ENCODE peak calls at places on chromosomes 6 and 20, in eight cellular contexts. One of them, this sample, is unnamed.

GRCh38 chr6:12163149-12163548 is 127.0 kb upstream of the EDN1 start:
- DNase-seq in NCI-H2171 treated with DMSO at 0.1 percent for 48 hours: no peak
- DNase-seq in EL: no peak
- DNase-seq in HTR-8/SVneo: no peak
- DNase-seq in CD8-positive, alpha-beta T cell: peak; percentile 29
- DNase-seq in testis: no peak
- DNase-seq in DMS53: no peak
- DNase-seq in SK-MEL-5: no peak
- DNase-seq in this sample: no peak

GRCh38 chr6:132190815-132191175 is 210.5 kb downstream of the MOXD1 start:
- DNase-seq in NCI-H2171 treated with DMSO at 0.1 percent for 48 hours: no peak
- DNase-seq in EL: peak; percentile 61
- DNase-seq in HTR-8/SVneo: no peak
- DNase-seq in CD8-positive, alpha-beta T cell: no peak
- DNase-seq in testis: no peak
- DNase-seq in DMS53: peak; percentile 25
- DNase-seq in SK-MEL-5: peak; percentile 12
- DNase-seq in this sample: no peak

GRCh38 chr6:68575765-68576439 is 59.2 kb upstream of the ADGRB3 start:
- DNase-seq in NCI-H2171 treated with DMSO at 0.1 percent for 48 hours: peak; percentile 36
- DNase-seq in EL: no peak
- DNase-seq in HTR-8/SVneo: peak; percentile 8
- DNase-seq in CD8-positive, alpha-beta T cell: no peak
- DNase-seq in testis: peak; percentile 54
- DNase-seq in DMS53: peak; percentile 95
- DNase-seq in SK-MEL-5: peak; percentile 97
- DNase-seq in this sample: no peak

GRCh38 chr20:63521602-63522001 is 1.0 kb downstream of the PPDPF start:
- DNase-seq in NCI-H2171 treated with DMSO at 0.1 percent for 48 hours: no peak
- DNase-seq in EL: no peak
- DNase-seq in HTR-8/SVneo: no peak
- DNase-seq in CD8-positive, alpha-beta T cell: no peak
- DNase-seq in testis: no peak
- DNase-seq in DMS53: no peak
- DNase-seq in SK-MEL-5: no peak
- DNase-seq in this sample: no peak

GRCh38 chr6:157099912-157100593 is 223.3 kb downstream of the TMEM242 start:
- DNase-seq in NCI-H2171 treated with DMSO at 0.1 percent for 48 hours: no peak
- DNase-seq in EL: no peak
- DNase-seq in HTR-8/SVneo: no peak
- DNase-seq in CD8-positive, alpha-beta T cell: peak; percentile 18
- DNase-seq in testis: no peak
- DNase-seq in DMS53: no peak
- DNase-seq in SK-MEL-5: peak; percentile 14
- DNase-seq in this sample: no peak

GRCh38 chr20:36582322-36582721 is 8.9 kb downstream of the TGIF2 start:
- DNase-seq in NCI-H2171 treated with DMSO at 0.1 percent for 48 hours: no peak
- DNase-seq in EL: no peak
- DNase-seq in HTR-8/SVneo: no peak
- DNase-seq in CD8-positive, alpha-beta T cell: no peak
- DNase-seq in testis: no peak
- DNase-seq in DMS53: no peak
- DNase-seq in SK-MEL-5: no peak
- DNase-seq in this sample: no peak

GRCh38 chr20:43191143-43191542 is 1.4 kb upstream of the PTPRT start:
- DNase-seq in NCI-H2171 treated with DMSO at 0.1 percent for 48 hours: no peak
- DNase-seq in EL: no peak
- DNase-seq in HTR-8/SVneo: no peak
- DNase-seq in CD8-positive, alpha-beta T cell: no peak
- DNase-seq in testis: no peak
- DNase-seq in DMS53: no peak
- DNase-seq in SK-MEL-5: no peak
- DNase-seq in this sample: no peak

GRCh38 chr6:105981002-105981887 is 104.9 kb upstream of the PRDM1 start:
- DNase-seq in NCI-H2171 treated with DMSO at 0.1 percent for 48 hours: no peak
- DNase-seq in EL: no peak
- DNase-seq in HTR-8/SVneo: no peak
- DNase-seq in CD8-positive, alpha-beta T cell: no peak
- DNase-seq in testis: peak; percentile 20
- DNase-seq in DMS53: no peak
- DNase-seq in SK-MEL-5: no peak
- DNase-seq in this sample: no peak

GRCh38 chr20:58331961-58332551 is 22.5 kb downstream of the RAB22A start:
- DNase-seq in NCI-H2171 treated with DMSO at 0.1 percent for 48 hours: no peak
- DNase-seq in EL: no peak
- DNase-seq in HTR-8/SVneo: no peak
- DNase-seq in CD8-positive, alpha-beta T cell: no peak
- DNase-seq in testis: no peak
- DNase-seq in DMS53: peak; percentile 22
- DNase-seq in SK-MEL-5: no peak
- DNase-seq in this sample: no peak

GRCh38 chr6:67200626-67201403 is 1434.3 kb upstream of the ADGRB3 start:
- DNase-seq in NCI-H2171 treated with DMSO at 0.1 percent for 48 hours: no peak
- DNase-seq in EL: no peak
- DNase-seq in HTR-8/SVneo: no peak
- DNase-seq in CD8-positive, alpha-beta T cell: no peak
- DNase-seq in testis: no peak
- DNase-seq in DMS53: no peak
- DNase-seq in SK-MEL-5: no peak
- DNase-seq in this sample: no peak

GRCh38 chr6:146914563-146915483 is 289.4 kb upstream of the STXBP5 start:
- DNase-seq in NCI-H2171 treated with DMSO at 0.1 percent for 48 hours: no peak
- DNase-seq in EL: peak; percentile 95
- DNase-seq in HTR-8/SVneo: peak; percentile 55
- DNase-seq in CD8-positive, alpha-beta T cell: no peak
- DNase-seq in testis: peak; percentile 49
- DNase-seq in DMS53: no peak
- DNase-seq in SK-MEL-5: peak; percentile 85
- DNase-seq in this sample: no peak

GRCh38 chr20:14830466-14830865 is 493.1 kb upstream of the FLRT3 start:
- DNase-seq in NCI-H2171 treated with DMSO at 0.1 percent for 48 hours: peak; percentile 92
- DNase-seq in EL: no peak
- DNase-seq in HTR-8/SVneo: no peak
- DNase-seq in CD8-positive, alpha-beta T cell: no peak
- DNase-seq in testis: no peak
- DNase-seq in DMS53: no peak
- DNase-seq in SK-MEL-5: no peak
- DNase-seq in this sample: no peak

GRCh38 chr6:21754891-21755290 is 161.3 kb downstream of the SOX4 start:
- DNase-seq in NCI-H2171 treated with DMSO at 0.1 percent for 48 hours: no peak
- DNase-seq in EL: peak; percentile 66
- DNase-seq in HTR-8/SVneo: peak; percentile 50
- DNase-seq in CD8-positive, alpha-beta T cell: no peak
- DNase-seq in testis: no peak
- DNase-seq in DMS53: no peak
- DNase-seq in SK-MEL-5: no peak
- DNase-seq in this sample: no peak

GRCh38 chr6:133837801-133838349 is 51.0 kb upstream of the TCF21 start:
- DNase-seq in NCI-H2171 treated with DMSO at 0.1 percent for 48 hours: peak; percentile 85
- DNase-seq in EL: peak; percentile 9
- DNase-seq in HTR-8/SVneo: peak; percentile 62
- DNase-seq in CD8-positive, alpha-beta T cell: peak; percentile 32
- DNase-seq in testis: peak; percentile 88
- DNase-seq in DMS53: peak; percentile 93
- DNase-seq in SK-MEL-5: peak; percentile 69
- DNase-seq in this sample: peak; percentile 46

GRCh38 chr20:20083796-20084195 is 31.5 kb downstream of the CFAP61 start:
- DNase-seq in NCI-H2171 treated with DMSO at 0.1 percent for 48 hours: peak; percentile 96
- DNase-seq in EL: peak; percentile 21
- DNase-seq in HTR-8/SVneo: peak; percentile 14
- DNase-seq in CD8-positive, alpha-beta T cell: no peak
- DNase-seq in testis: no peak
- DNase-seq in DMS53: peak; percentile 82
- DNase-seq in SK-MEL-5: peak; percentile 80
- DNase-seq in this sample: peak; percentile 21

GRCh38 chr6:169976301-169977081 is 225.1 kb downstream of the ERMARD start:
- DNase-seq in NCI-H2171 treated with DMSO at 0.1 percent for 48 hours: no peak
- DNase-seq in EL: no peak
- DNase-seq in HTR-8/SVneo: no peak
- DNase-seq in CD8-positive, alpha-beta T cell: no peak
- DNase-seq in testis: no peak
- DNase-seq in DMS53: no peak
- DNase-seq in SK-MEL-5: peak; percentile 5
- DNase-seq in this sample: no peak

GRCh38 chr6:93017213-93017612 is 402.1 kb downstream of the EPHA7 start:
- DNase-seq in NCI-H2171 treated with DMSO at 0.1 percent for 48 hours: no peak
- DNase-seq in EL: no peak
- DNase-seq in HTR-8/SVneo: no peak
- DNase-seq in CD8-positive, alpha-beta T cell: no peak
- DNase-seq in testis: peak; percentile 19
- DNase-seq in DMS53: peak; percentile 48
- DNase-seq in SK-MEL-5: peak; percentile 65
- DNase-seq in this sample: no peak

GRCh38 chr20:32444474-32445220 is 86.5 kb downstream of the ASXL1 start:
- DNase-seq in NCI-H2171 treated with DMSO at 0.1 percent for 48 hours: no peak
- DNase-seq in EL: no peak
- DNase-seq in HTR-8/SVneo: no peak
- DNase-seq in CD8-positive, alpha-beta T cell: no peak
- DNase-seq in testis: peak; percentile 6
- DNase-seq in DMS53: no peak
- DNase-seq in SK-MEL-5: no peak
- DNase-seq in this sample: no peak

GRCh38 chr20:38961530-38962043 is 557 bp upstream of the DHX35 start:
- DNase-seq in NCI-H2171 treated with DMSO at 0.1 percent for 48 hours: no peak
- DNase-seq in EL: no peak
- DNase-seq in HTR-8/SVneo: peak; percentile 35
- DNase-seq in CD8-positive, alpha-beta T cell: no peak
- DNase-seq in testis: no peak
- DNase-seq in DMS53: peak; percentile 62
- DNase-seq in SK-MEL-5: peak; percentile 17
- DNase-seq in this sample: no peak

GRCh38 chr6:3714768-3715167 is 36.7 kb downstream of the PXDC1 start:
- DNase-seq in NCI-H2171 treated with DMSO at 0.1 percent for 48 hours: no peak
- DNase-seq in EL: no peak
- DNase-seq in HTR-8/SVneo: no peak
- DNase-seq in CD8-positive, alpha-beta T cell: no peak
- DNase-seq in testis: no peak
- DNase-seq in DMS53: no peak
- DNase-seq in SK-MEL-5: no peak
- DNase-seq in this sample: no peak

GRCh38 chr6:84525907-84526306 is 238.5 kb downstream of the TBX18 start:
- DNase-seq in NCI-H2171 treated with DMSO at 0.1 percent for 48 hours: no peak
- DNase-seq in EL: no peak
- DNase-seq in HTR-8/SVneo: no peak
- DNase-seq in CD8-positive, alpha-beta T cell: no peak
- DNase-seq in testis: no peak
- DNase-seq in DMS53: no peak
- DNase-seq in SK-MEL-5: no peak
- DNase-seq in this sample: no peak

GRCh38 chr6:5302995-5303622 is 41.8 kb downstream of the FARS2 start:
- DNase-seq in NCI-H2171 treated with DMSO at 0.1 percent for 48 hours: peak; percentile 49
- DNase-seq in EL: no peak
- DNase-seq in HTR-8/SVneo: no peak
- DNase-seq in CD8-positive, alpha-beta T cell: peak; percentile 25
- DNase-seq in testis: peak; percentile 34
- DNase-seq in DMS53: peak; percentile 88
- DNase-seq in SK-MEL-5: peak; percentile 69
- DNase-seq in this sample: peak; percentile 12

GRCh38 chr6:72626126-72626525 is 4.3 kb downstream of the KCNQ5 start:
- DNase-seq in NCI-H2171 treated with DMSO at 0.1 percent for 48 hours: no peak
- DNase-seq in EL: no peak
- DNase-seq in HTR-8/SVneo: no peak
- DNase-seq in CD8-positive, alpha-beta T cell: no peak
- DNase-seq in testis: no peak
- DNase-seq in DMS53: no peak
- DNase-seq in SK-MEL-5: no peak
- DNase-seq in this sample: no peak

GRCh38 chr6:37628611-37629320 is 68.9 kb downstream of the MDGA1 start:
- DNase-seq in NCI-H2171 treated with DMSO at 0.1 percent for 48 hours: no peak
- DNase-seq in EL: peak; percentile 60
- DNase-seq in HTR-8/SVneo: peak; percentile 38
- DNase-seq in CD8-positive, alpha-beta T cell: no peak
- DNase-seq in testis: no peak
- DNase-seq in DMS53: no peak
- DNase-seq in SK-MEL-5: no peak
- DNase-seq in this sample: no peak

GRCh38 chr6:118319890-118320289 is 228.2 kb upstream of the PLN start:
- DNase-seq in NCI-H2171 treated with DMSO at 0.1 percent for 48 hours: no peak
- DNase-seq in EL: no peak
- DNase-seq in HTR-8/SVneo: peak; percentile 3
- DNase-seq in CD8-positive, alpha-beta T cell: no peak
- DNase-seq in testis: no peak
- DNase-seq in DMS53: peak; percentile 69
- DNase-seq in SK-MEL-5: no peak
- DNase-seq in this sample: no peak